ENCODE peak calls at places on chromosomes 3 and 15, in eight cellular contexts. H is CD8-positive, alpha-beta memory T cell; C is activated CD4-positive, alpha-beta memory T cell treated with anti-CD3 and anti-CD28 coated beads, Interleukin-2, amount 10 ng/mL, durations not matched to agents 7 days and 5 days; Y is IMR-90; V is WERI-Rb-1; A is bronchial epithelial cell; K is GM06990; P is dermis microvascular lymphatic vessel endothelial cell. F is an unnamed sample.

GRCh38 chr15:84826369-84826823 is 9.2 kb downstream of the ALPK3 start:
- DNase-seq in K (no peak), Y (no peak), C (no peak), H (no peak), A (peak), V (peak), P (no peak), F (no peak)

GRCh38 chr3:45617430-45618080 is 23.0 kb downstream of the LIMD1 start:
- DNase-seq in A (no peak), P (no peak), Y (no peak), K (no peak), H (no peak), V (no peak), C (no peak), F (no peak)

GRCh38 chr15:74036271-74037170 is 42.0 kb downstream of the PML start:
- DNase-seq in V (peak), Y (peak), P (peak), K (no peak), C (no peak), A (peak), H (no peak), F (no peak)

GRCh38 chr15:35256555-35256954 is 171.5 kb upstream of the NANOGP8 start:
- DNase-seq in C (no peak), V (peak), K (no peak), A (peak), Y (peak), H (no peak), P (no peak), F (no peak)

GRCh38 chr3:102089182-102089581 is 239.9 kb downstream of the NFKBIZ start:
- DNase-seq in C (no peak), K (no peak), P (no peak), H (no peak), Y (no peak), V (no peak), A (no peak), F (no peak)

GRCh38 chr15:71335591-71335990 is 220.3 kb downstream of the THSD4 start:
- DNase-seq in Y (peak), K (no peak), A (no peak), H (no peak), P (no peak), V (no peak), C (no peak), F (no peak)

GRCh38 chr15:80999623-81000036 is 1.1 kb upstream of the TLNRD1 start:
- DNase-seq in P (no peak), H (peak), K (peak), Y (no peak), A (peak), C (peak), V (no peak), F (peak)

GRCh38 chr3:9316881-9317341 is 45.9 kb upstream of the THUMPD3 start:
- DNase-seq in A (peak), Y (peak), K (no peak), V (no peak), H (no peak), C (no peak), P (peak), F (no peak)

GRCh38 chr15:73741401-73741836 is 11.7 kb downstream of the INSYN1 start:
- DNase-seq in V (no peak), H (no peak), A (no peak), C (no peak), K (no peak), P (no peak), Y (no peak), F (no peak)

GRCh38 chr15:101266034-101266433 is 11.3 kb downstream of the SELENOS start:
- DNase-seq in V (no peak), K (no peak), P (no peak), A (no peak), H (no peak), Y (peak), C (no peak), F (no peak)

GRCh38 chr3:15405448-15406050 is 21.8 kb downstream of the METTL6 start:
- DNase-seq in P (peak), K (peak), A (peak), V (no peak), C (peak), Y (peak), H (no peak), F (peak)

GRCh38 chr3:129282727-129283327 is 4.2 kb downstream of the HMCES start:
- DNase-seq in V (no peak), C (no peak), H (no peak), Y (peak), K (peak), A (peak), P (peak), F (no peak)

GRCh38 chr3:11465744-11466611 is 177.7 kb downstream of the VGLL4 start:
- DNase-seq in K (no peak), C (no peak), V (no peak), H (no peak), P (no peak), A (no peak), Y (peak), F (no peak)